ENCODE peak calls at places on chromosome 1, in five cellular contexts. K is left ventricle myocardium inferior; Y is NCI-H446 treated with DMSO at 0.1 percent for 48 hours; S is stimulated activated CD4-positive, alpha-beta T cell treated with anti-CD3 and anti-CD28 coated beads, Interleukin-15, amount 100 ng/mL, for 1 hour; M is RPMI7951. N is an unnamed sample.

GRCh38 chr1:17849216-17849615 is 94.1 kb downstream of the ACTL8 start:
- DNase-seq in K (no peak), Y (no peak), S (no peak), M (peak), N (no peak)

GRCh38 chr1:179767177-179767581 is 24.1 kb downstream of the FAM163A start:
- DNase-seq in K (no peak), Y (no peak), S (no peak), M (no peak), N (no peak)

GRCh38 chr1:227886503-227886961 is 61.2 kb downstream of the WNT9A start:
- DNase-seq in K (no peak), Y (no peak), S (no peak), M (no peak), N (no peak)

GRCh38 chr1:91755176-91755575 is 130.8 kb downstream of the TGFBR3 start:
- DNase-seq in K (peak), Y (no peak), S (no peak), M (no peak), N (no peak)

GRCh38 chr1:173421266-173421665 is 55.9 kb upstream of the PRDX6 start:
- DNase-seq in K (no peak), Y (no peak), S (no peak), M (no peak), N (no peak)

GRCh38 chr1:100528861-100529260 is 9.1 kb upstream of the GPR88 start:
- DNase-seq in K (no peak), Y (peak), S (no peak), M (peak), N (peak)

GRCh38 chr1:29259802-29260441 is 23.6 kb downstream of the PTPRU start:
- DNase-seq in K (peak), Y (no peak), S (peak), M (peak), N (no peak)

GRCh38 chr1:9202240-9202870 is 32.2 kb upstream of the H6PD start:
- DNase-seq in K (no peak), Y (no peak), S (no peak), M (peak), N (no peak)

GRCh38 chr1:107132780-107133179 is 8.1 kb upstream of the NTNG1 start:
- DNase-seq in K (no peak), Y (no peak), S (no peak), M (no peak), N (no peak)

GRCh38 chr1:38735651-38736161 is 123.9 kb downstream of the RRAGC start:
- DNase-seq in K (no peak), Y (no peak), S (no peak), M (peak), N (no peak)

GRCh38 chr1:78547081-78547480 is 56.3 kb downstream of the PTGFR start:
- DNase-seq in K (no peak), Y (no peak), S (no peak), M (no peak), N (no peak)

GRCh38 chr1:25700124-25700523 is 83.5 kb downstream of the MAN1C1 start:
- DNase-seq in K (peak), Y (peak), S (no peak), M (peak), N (no peak)

GRCh38 chr1:64864018-64864945 is 102.1 kb downstream of the JAK1 start:
- DNase-seq in K (peak), Y (no peak), S (no peak), M (peak), N (no peak)

GRCh38 chr1:26959722-26960624 is at the start of gene KDF1:
- DNase-seq in K (no peak), Y (no peak), S (peak), M (no peak), N (no peak)

GRCh38 chr1:229536982-229537381 is 21.5 kb downstream of the ABCB10 start:
- DNase-seq in K (no peak), Y (no peak), S (no peak), M (no peak), N (no peak)

GRCh38 chr1:54995835-54996234 is 2.9 kb upstream of the BSND start:
- DNase-seq in K (no peak), Y (no peak), S (no peak), M (no peak), N (no peak)

GRCh38 chr1:35589516-35590427 is 16.7 kb downstream of the TFAP2E start:
- DNase-seq in K (no peak), Y (no peak), S (no peak), M (no peak), N (no peak)

GRCh38 chr1:212479188-212479587 is 46.5 kb downstream of the NENF start:
- DNase-seq in K (no peak), Y (no peak), S (no peak), M (no peak), N (no peak)

GRCh38 chr1:201714542-201715276 is 114.2 kb upstream of the IPO9 start:
- DNase-seq in K (peak), Y (peak), S (no peak), M (peak), N (peak)

GRCh38 chr1:171852273-171852672 is 11.0 kb downstream of the DNM3 start:
- DNase-seq in K (no peak), Y (no peak), S (no peak), M (peak), N (no peak)

GRCh38 chr1:47637111-47637685 is 199.4 kb downstream of the FOXD2 start:
- DNase-seq in K (no peak), Y (no peak), S (no peak), M (no peak), N (no peak)

N was measured in DMS 273 treated with DMSO at 0.1 percent for 48 hours.